ENCODE peak calls at places on chromosomes 6 and 20, in seven cellular contexts. One of them, this sample, is unnamed. For H3K4me1, the result is how much of the 10 kb centered on the place peaks cover.

GRCh38 chr6:147001621-147002020 is 202.6 kb upstream of the STXBP5 start:
- DNase-seq in ovary: no peak
- DNase-seq in CD8-positive, alpha-beta T cell: no peak
- DNase-seq in psoas muscle: no peak
- DNase-seq in adrenal gland: no peak
- DNase-seq in thoracic aorta: no peak
- DNase-seq in endothelial cell of umbilical vein: no peak
- DNase-seq in this sample: no peak

GRCh38 chr6:33772114-33772830 is 16.7 kb downstream of the LEMD2 start:
- DNase-seq in ovary: no peak
- DNase-seq in CD8-positive, alpha-beta T cell: no peak
- DNase-seq in psoas muscle: no peak
- DNase-seq in adrenal gland: no peak
- DNase-seq in thoracic aorta: no peak
- DNase-seq in endothelial cell of umbilical vein: peak
- DNase-seq in this sample: no peak

GRCh38 chr20:50788045-50788867 is 6.6 kb upstream of the BCAS4 start:
- DNase-seq in ovary: peak
- DNase-seq in CD8-positive, alpha-beta T cell: no peak
- DNase-seq in psoas muscle: no peak
- DNase-seq in adrenal gland: peak
- DNase-seq in thoracic aorta: no peak
- DNase-seq in endothelial cell of umbilical vein: no peak
- DNase-seq in this sample: peak

GRCh38 chr20:58003525-58003924 is 224.9 kb downstream of the ANKRD60 start:
- DNase-seq in ovary: no peak
- DNase-seq in CD8-positive, alpha-beta T cell: no peak
- DNase-seq in psoas muscle: no peak
- DNase-seq in adrenal gland: no peak
- DNase-seq in thoracic aorta: no peak
- DNase-seq in endothelial cell of umbilical vein: no peak
- DNase-seq in this sample: no peak

GRCh38 chr20:61100489-61100888 is 151.6 kb upstream of the CDH4 start:
- DNase-seq in ovary: no peak
- DNase-seq in CD8-positive, alpha-beta T cell: no peak
- DNase-seq in psoas muscle: no peak
- DNase-seq in adrenal gland: no peak
- DNase-seq in thoracic aorta: no peak
- DNase-seq in endothelial cell of umbilical vein: no peak
- DNase-seq in this sample: no peak

GRCh38 chr6:116127771-116128493 is 2.0 kb upstream of the COL10A1 start:
- DNase-seq in ovary: no peak
- DNase-seq in CD8-positive, alpha-beta T cell: no peak
- DNase-seq in psoas muscle: no peak
- DNase-seq in adrenal gland: no peak
- DNase-seq in thoracic aorta: no peak
- DNase-seq in endothelial cell of umbilical vein: no peak
- DNase-seq in this sample: no peak

GRCh38 chr20:22563062-22563965 is 21.1 kb downstream of the FOXA2 start:
- DNase-seq in ovary: no peak
- DNase-seq in CD8-positive, alpha-beta T cell: no peak
- DNase-seq in psoas muscle: no peak
- DNase-seq in adrenal gland: no peak
- DNase-seq in thoracic aorta: no peak
- DNase-seq in endothelial cell of umbilical vein: no peak
- DNase-seq in this sample: no peak

GRCh38 chr6:21079468-21080048 is 514.0 kb upstream of the SOX4 start:
- DNase-seq in ovary: no peak
- DNase-seq in CD8-positive, alpha-beta T cell: no peak
- DNase-seq in psoas muscle: no peak
- DNase-seq in adrenal gland: no peak
- DNase-seq in thoracic aorta: no peak
- DNase-seq in endothelial cell of umbilical vein: no peak
- DNase-seq in this sample: no peak

GRCh38 chr6:108609276-108609769 is 48.6 kb downstream of the FOXO3 start:
- DNase-seq in ovary: no peak
- DNase-seq in CD8-positive, alpha-beta T cell: no peak
- DNase-seq in psoas muscle: peak
- DNase-seq in adrenal gland: no peak
- DNase-seq in thoracic aorta: no peak
- DNase-seq in endothelial cell of umbilical vein: no peak
- DNase-seq in this sample: peak

GRCh38 chr6:148999501-148999900 is 252.7 kb downstream of the UST start:
- DNase-seq in ovary: no peak
- DNase-seq in CD8-positive, alpha-beta T cell: no peak
- DNase-seq in psoas muscle: no peak
- DNase-seq in adrenal gland: no peak
- DNase-seq in thoracic aorta: no peak
- DNase-seq in endothelial cell of umbilical vein: no peak
- DNase-seq in this sample: no peak

GRCh38 chr20:44963325-44964215 is 2.7 kb upstream of the STK4 start:
- DNase-seq in ovary: no peak
- DNase-seq in CD8-positive, alpha-beta T cell: no peak
- DNase-seq in psoas muscle: no peak
- DNase-seq in adrenal gland: no peak
- DNase-seq in thoracic aorta: no peak
- DNase-seq in endothelial cell of umbilical vein: no peak
- DNase-seq in this sample: no peak

GRCh38 chr6:3310710-3311109 is 52.0 kb downstream of the PSMG4 start:
- DNase-seq in ovary: no peak
- DNase-seq in CD8-positive, alpha-beta T cell: no peak
- DNase-seq in psoas muscle: no peak
- DNase-seq in adrenal gland: no peak
- DNase-seq in thoracic aorta: no peak
- DNase-seq in endothelial cell of umbilical vein: no peak
- DNase-seq in this sample: no peak

GRCh38 chr6:110875548-110876169 is 1.1 kb downstream of the AMD1 start:
- DNase-seq in ovary: peak
- DNase-seq in CD8-positive, alpha-beta T cell: peak
- DNase-seq in psoas muscle: peak
- DNase-seq in adrenal gland: peak
- DNase-seq in thoracic aorta: peak
- DNase-seq in endothelial cell of umbilical vein: peak
- DNase-seq in this sample: peak

GRCh38 chr20:45342863-45343444 is 5.3 kb downstream of the SDC4 start:
- DNase-seq in ovary: no peak
- DNase-seq in CD8-positive, alpha-beta T cell: no peak
- DNase-seq in psoas muscle: no peak
- DNase-seq in adrenal gland: no peak
- DNase-seq in thoracic aorta: no peak
- DNase-seq in endothelial cell of umbilical vein: no peak
- DNase-seq in this sample: no peak

GRCh38 chr6:153989989-153990388 is 49.1 kb upstream of the OPRM1 start:
- DNase-seq in ovary: no peak
- DNase-seq in CD8-positive, alpha-beta T cell: no peak
- DNase-seq in psoas muscle: no peak
- DNase-seq in adrenal gland: no peak
- DNase-seq in thoracic aorta: no peak
- DNase-seq in endothelial cell of umbilical vein: no peak
- DNase-seq in this sample: no peak

GRCh38 chr6:32604434-32604877 is 14.8 kb upstream of the HLA-DRB1 start:
- DNase-seq in ovary: no peak
- DNase-seq in CD8-positive, alpha-beta T cell: no peak
- DNase-seq in psoas muscle: no peak
- DNase-seq in adrenal gland: no peak
- DNase-seq in thoracic aorta: no peak
- DNase-seq in endothelial cell of umbilical vein: no peak
- DNase-seq in this sample: no peak

GRCh38 chr20:33252460-33252859 is 16.7 kb downstream of the BPIFA1 start:
- DNase-seq in ovary: no peak
- DNase-seq in CD8-positive, alpha-beta T cell: no peak
- DNase-seq in psoas muscle: no peak
- DNase-seq in adrenal gland: no peak
- DNase-seq in thoracic aorta: no peak
- DNase-seq in endothelial cell of umbilical vein: no peak
- DNase-seq in this sample: no peak

GRCh38 chr6:19327246-19327645 is 509.9 kb upstream of the ID4 start:
- DNase-seq in ovary: no peak
- DNase-seq in CD8-positive, alpha-beta T cell: no peak
- DNase-seq in psoas muscle: no peak
- DNase-seq in adrenal gland: no peak
- DNase-seq in thoracic aorta: no peak
- DNase-seq in endothelial cell of umbilical vein: no peak
- DNase-seq in this sample: no peak

GRCh38 chr20:60201198-60201597 is 243.0 kb downstream of the CDH26 start:
- DNase-seq in ovary: no peak
- DNase-seq in CD8-positive, alpha-beta T cell: no peak
- DNase-seq in psoas muscle: no peak
- DNase-seq in adrenal gland: no peak
- DNase-seq in thoracic aorta: no peak
- DNase-seq in endothelial cell of umbilical vein: no peak
- DNase-seq in this sample: no peak

GRCh38 chr6:170516783-170517616 is 36.1 kb downstream of the PSMB1 start:
- DNase-seq in ovary: no peak
- DNase-seq in CD8-positive, alpha-beta T cell: no peak
- DNase-seq in psoas muscle: peak
- DNase-seq in adrenal gland: peak
- DNase-seq in thoracic aorta: no peak
- DNase-seq in endothelial cell of umbilical vein: peak
- DNase-seq in this sample: no peak

GRCh38 chr6:2594868-2595267 is 155.9 kb downstream of the MYLK4 start:
- DNase-seq in ovary: no peak
- DNase-seq in CD8-positive, alpha-beta T cell: no peak
- DNase-seq in psoas muscle: no peak
- DNase-seq in adrenal gland: no peak
- DNase-seq in thoracic aorta: no peak
- DNase-seq in endothelial cell of umbilical vein: no peak
- DNase-seq in this sample: no peak

GRCh38 chr20:62583424-62583920 is 58.8 kb upstream of the SLCO4A1 start:
- DNase-seq in ovary: no peak
- DNase-seq in CD8-positive, alpha-beta T cell: no peak
- DNase-seq in psoas muscle: no peak
- DNase-seq in adrenal gland: no peak
- DNase-seq in thoracic aorta: no peak
- DNase-seq in endothelial cell of umbilical vein: no peak
- DNase-seq in this sample: no peak

GRCh38 chr6:11043552-11043960 is 549 bp downstream of the ELOVL2 start:
- DNase-seq in ovary: no peak
- DNase-seq in CD8-positive, alpha-beta T cell: no peak
- DNase-seq in psoas muscle: no peak
- DNase-seq in adrenal gland: no peak
- DNase-seq in thoracic aorta: no peak
- DNase-seq in endothelial cell of umbilical vein: no peak
- DNase-seq in this sample: no peak

GRCh38 chr6:44808148-44808547 is 420.6 kb downstream of the CDC5L start:
- DNase-seq in ovary: no peak
- DNase-seq in CD8-positive, alpha-beta T cell: no peak
- DNase-seq in psoas muscle: no peak
- DNase-seq in adrenal gland: no peak
- DNase-seq in thoracic aorta: no peak
- DNase-seq in endothelial cell of umbilical vein: no peak
- DNase-seq in this sample: no peak

GRCh38 chr6:93423542-93423941 is 4.2 kb upstream of the EPHA7 start:
- DNase-seq in ovary: no peak
- DNase-seq in CD8-positive, alpha-beta T cell: no peak
- DNase-seq in psoas muscle: peak
- DNase-seq in adrenal gland: no peak
- DNase-seq in thoracic aorta: no peak
- DNase-seq in endothelial cell of umbilical vein: peak
- DNase-seq in this sample: peak

GRCh38 chr6:13194852-13195251 is 133.5 kb downstream of the TBC1D7 start:
- DNase-seq in ovary: peak
- DNase-seq in CD8-positive, alpha-beta T cell: no peak
- DNase-seq in psoas muscle: no peak
- DNase-seq in adrenal gland: peak
- DNase-seq in thoracic aorta: no peak
- DNase-seq in endothelial cell of umbilical vein: peak
- DNase-seq in this sample: no peak

GRCh38 chr6:10759312-10759839 is 11.8 kb downstream of the TMEM14B start:
- DNase-seq in ovary: no peak
- DNase-seq in CD8-positive, alpha-beta T cell: no peak
- DNase-seq in psoas muscle: no peak
- DNase-seq in adrenal gland: no peak
- DNase-seq in thoracic aorta: no peak
- DNase-seq in endothelial cell of umbilical vein: peak
- DNase-seq in this sample: no peak

GRCh38 chr6:83815631-83816030 is 37.5 kb upstream of the RIPPLY2 start:
- DNase-seq in ovary: no peak
- DNase-seq in CD8-positive, alpha-beta T cell: no peak
- DNase-seq in psoas muscle: no peak
- DNase-seq in adrenal gland: no peak
- DNase-seq in thoracic aorta: no peak
- DNase-seq in endothelial cell of umbilical vein: peak
- DNase-seq in this sample: no peak

GRCh38 chr6:10449751-10450150 is 34.9 kb upstream of the TFAP2A start:
- DNase-seq in ovary: no peak
- DNase-seq in CD8-positive, alpha-beta T cell: no peak
- DNase-seq in psoas muscle: no peak
- DNase-seq in adrenal gland: no peak
- DNase-seq in thoracic aorta: no peak
- DNase-seq in endothelial cell of umbilical vein: no peak
- DNase-seq in this sample: no peak

GRCh38 chr20:17943343-17943742 is 25.3 kb downstream of the SNX5 start:
- DNase-seq in ovary: no peak
- DNase-seq in CD8-positive, alpha-beta T cell: no peak
- DNase-seq in psoas muscle: no peak
- DNase-seq in adrenal gland: no peak
- DNase-seq in thoracic aorta: no peak
- DNase-seq in endothelial cell of umbilical vein: no peak
- DNase-seq in this sample: no peak
- H3K4me3 ChIP-seq in ovary: no peak
- H3K4me3 ChIP-seq in CD8-positive, alpha-beta T cell: no peak
- H3K4me3 ChIP-seq in psoas muscle: no peak
- H3K4me3 ChIP-seq in adrenal gland: no peak
- H3K4me3 ChIP-seq in thoracic aorta: no peak
- H3K4me3 ChIP-seq in endothelial cell of umbilical vein: no peak
- H3K4me3 ChIP-seq in this sample: no peak

GRCh38 chr6:75481936-75482593 is 11.5 kb downstream of the FILIP1 start:
- DNase-seq in ovary: no peak
- DNase-seq in CD8-positive, alpha-beta T cell: no peak
- DNase-seq in psoas muscle: no peak
- DNase-seq in adrenal gland: no peak
- DNase-seq in thoracic aorta: no peak
- DNase-seq in endothelial cell of umbilical vein: no peak
- DNase-seq in this sample: peak
- H3K4me1 ChIP-seq in ovary: under half
- H3K4me1 ChIP-seq in CD8-positive, alpha-beta T cell: under half
- H3K4me1 ChIP-seq in psoas muscle: half or more
- H3K4me1 ChIP-seq in adrenal gland: under half
- H3K4me1 ChIP-seq in thoracic aorta: half or more
- H3K4me1 ChIP-seq in endothelial cell of umbilical vein: under half
- H3K4me1 ChIP-seq in this sample: under half

GRCh38 chr6:101832371-101832770 is 438.9 kb downstream of the GRIK2 start:
- DNase-seq in ovary: no peak
- DNase-seq in CD8-positive, alpha-beta T cell: no peak
- DNase-seq in psoas muscle: no peak
- DNase-seq in adrenal gland: no peak
- DNase-seq in thoracic aorta: no peak
- DNase-seq in endothelial cell of umbilical vein: no peak
- DNase-seq in this sample: no peak
- TF ChIP-seq CTCF in ovary: no peak
- TF ChIP-seq CTCF in CD8-positive, alpha-beta T cell: no peak
- TF ChIP-seq CTCF in psoas muscle: no peak
- TF ChIP-seq CTCF in adrenal gland: no peak
- TF ChIP-seq CTCF in thoracic aorta: no peak
- TF ChIP-seq CTCF in endothelial cell of umbilical vein: no peak
- TF ChIP-seq CTCF in this sample: no peak

DNA sequence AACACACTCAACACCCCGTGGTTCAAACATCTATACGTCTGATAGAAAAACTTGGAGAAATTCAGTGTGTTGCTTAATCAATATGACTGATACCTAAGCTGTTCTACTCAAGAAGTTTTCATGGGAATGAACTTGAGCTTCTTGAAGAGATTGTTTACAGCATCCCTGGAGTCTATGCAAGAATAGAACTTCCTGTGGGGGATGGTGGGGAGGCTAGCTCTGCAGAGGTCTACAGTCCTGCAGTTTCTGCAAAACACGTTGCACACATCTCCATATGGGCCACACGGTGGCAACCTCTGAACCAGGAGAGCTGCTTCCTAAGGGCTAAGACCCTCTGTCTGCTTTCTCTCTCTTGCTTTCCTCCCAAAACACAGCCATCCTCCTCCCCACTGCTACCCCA is 32.7 kb upstream of the FANCE start:
- DNase-seq in ovary: no peak
- DNase-seq in CD8-positive, alpha-beta T cell: no peak
- DNase-seq in psoas muscle: no peak
- DNase-seq in adrenal gland: no peak
- DNase-seq in thoracic aorta: no peak
- DNase-seq in endothelial cell of umbilical vein: peak
- DNase-seq in this sample: no peak
- H3K4me3 ChIP-seq in ovary: no peak
- H3K4me3 ChIP-seq in CD8-positive, alpha-beta T cell: no peak
- H3K4me3 ChIP-seq in psoas muscle: no peak
- H3K4me3 ChIP-seq in adrenal gland: no peak
- H3K4me3 ChIP-seq in thoracic aorta: no peak
- H3K4me3 ChIP-seq in endothelial cell of umbilical vein: no peak
- H3K4me3 ChIP-seq in this sample: no peak

This sample was measured in uterus.